ENCODE peak calls at places on chromosomes 3 and 15, in nine cellular contexts. One of them, this sample, is unnamed.

GRCh38 chr3:137572931-137573330 is 191.2 kb upstream of the SOX14 start:
- DNase-seq in lung: no peak
- DNase-seq in cardiac septum: no peak
- DNase-seq in NCI-H82: no peak
- DNase-seq in osteocyte: no peak
- DNase-seq in stimulated activated CD8-positive, alpha-beta memory T cell treated with anti-CD3 and anti-CD28 coated beads, Interleukin-2, amount 100 ng/mL, for 1 hour: no peak
- DNase-seq in non-pigmented ciliary epithelial cell: no peak
- DNase-seq in AG04450: no peak
- DNase-seq in naive thymus-derived CD4-positive, alpha-beta T cell: no peak
- DNase-seq in this sample: no peak

GRCh38 chr3:137150825-137151224 is 193.0 kb downstream of the IL20RB start:
- DNase-seq in lung: no peak
- DNase-seq in cardiac septum: no peak
- DNase-seq in NCI-H82: peak; percentile 73
- DNase-seq in osteocyte: no peak
- DNase-seq in stimulated activated CD8-positive, alpha-beta memory T cell treated with anti-CD3 and anti-CD28 coated beads, Interleukin-2, amount 100 ng/mL, for 1 hour: no peak
- DNase-seq in non-pigmented ciliary epithelial cell: no peak
- DNase-seq in AG04450: no peak
- DNase-seq in naive thymus-derived CD4-positive, alpha-beta T cell: no peak
- DNase-seq in this sample: no peak

GRCh38 chr3:75192065-75192658 is 472.0 kb upstream of the FRG2C start:
- DNase-seq in lung: peak; percentile 32
- DNase-seq in cardiac septum: no peak
- DNase-seq in NCI-H82: peak; percentile 61
- DNase-seq in osteocyte: no peak
- DNase-seq in stimulated activated CD8-positive, alpha-beta memory T cell treated with anti-CD3 and anti-CD28 coated beads, Interleukin-2, amount 100 ng/mL, for 1 hour: peak; percentile 25
- DNase-seq in non-pigmented ciliary epithelial cell: no peak
- DNase-seq in AG04450: no peak
- DNase-seq in naive thymus-derived CD4-positive, alpha-beta T cell: no peak
- DNase-seq in this sample: no peak

GRCh38 chr3:168581718-168582332 is 486.1 kb upstream of the GOLIM4 start:
- DNase-seq in lung: no peak
- DNase-seq in cardiac septum: no peak
- DNase-seq in NCI-H82: no peak
- DNase-seq in osteocyte: no peak
- DNase-seq in stimulated activated CD8-positive, alpha-beta memory T cell treated with anti-CD3 and anti-CD28 coated beads, Interleukin-2, amount 100 ng/mL, for 1 hour: no peak
- DNase-seq in non-pigmented ciliary epithelial cell: no peak
- DNase-seq in AG04450: no peak
- DNase-seq in naive thymus-derived CD4-positive, alpha-beta T cell: no peak
- DNase-seq in this sample: no peak

GRCh38 chr3:51681453-51681852 is 10.4 kb downstream of the TEX264 start:
- DNase-seq in lung: peak; percentile 51
- DNase-seq in cardiac septum: no peak
- DNase-seq in NCI-H82: no peak
- DNase-seq in osteocyte: no peak
- DNase-seq in stimulated activated CD8-positive, alpha-beta memory T cell treated with anti-CD3 and anti-CD28 coated beads, Interleukin-2, amount 100 ng/mL, for 1 hour: peak; percentile 19
- DNase-seq in non-pigmented ciliary epithelial cell: no peak
- DNase-seq in AG04450: no peak
- DNase-seq in naive thymus-derived CD4-positive, alpha-beta T cell: peak; percentile 32
- DNase-seq in this sample: no peak

GRCh38 chr3:32239638-32240550 is 1.4 kb downstream of the CMTM8 start:
- DNase-seq in lung: peak; percentile 40
- DNase-seq in cardiac septum: no peak
- DNase-seq in NCI-H82: peak; percentile 72
- DNase-seq in osteocyte: peak; percentile 77
- DNase-seq in stimulated activated CD8-positive, alpha-beta memory T cell treated with anti-CD3 and anti-CD28 coated beads, Interleukin-2, amount 100 ng/mL, for 1 hour: peak; percentile 9
- DNase-seq in non-pigmented ciliary epithelial cell: no peak
- DNase-seq in AG04450: no peak
- DNase-seq in naive thymus-derived CD4-positive, alpha-beta T cell: peak; percentile 58
- DNase-seq in this sample: no peak

GRCh38 chr3:172323894-172324590 is 124.2 kb downstream of the GHSR start:
- DNase-seq in lung: no peak
- DNase-seq in cardiac septum: no peak
- DNase-seq in NCI-H82: no peak
- DNase-seq in osteocyte: no peak
- DNase-seq in stimulated activated CD8-positive, alpha-beta memory T cell treated with anti-CD3 and anti-CD28 coated beads, Interleukin-2, amount 100 ng/mL, for 1 hour: no peak
- DNase-seq in non-pigmented ciliary epithelial cell: peak; percentile 68
- DNase-seq in AG04450: no peak
- DNase-seq in naive thymus-derived CD4-positive, alpha-beta T cell: no peak
- DNase-seq in this sample: peak; percentile 25

GRCh38 chr3:8567784-8568575 is 66.4 kb downstream of the LMCD1 start:
- DNase-seq in lung: no peak
- DNase-seq in cardiac septum: no peak
- DNase-seq in NCI-H82: no peak
- DNase-seq in osteocyte: no peak
- DNase-seq in stimulated activated CD8-positive, alpha-beta memory T cell treated with anti-CD3 and anti-CD28 coated beads, Interleukin-2, amount 100 ng/mL, for 1 hour: no peak
- DNase-seq in non-pigmented ciliary epithelial cell: no peak
- DNase-seq in AG04450: no peak
- DNase-seq in naive thymus-derived CD4-positive, alpha-beta T cell: no peak
- DNase-seq in this sample: no peak

GRCh38 chr15:70348581-70349344 is 251.0 kb upstream of the TLE3 start:
- DNase-seq in lung: no peak
- DNase-seq in cardiac septum: peak; percentile 77
- DNase-seq in NCI-H82: peak; percentile 26
- DNase-seq in osteocyte: peak; percentile 68
- DNase-seq in stimulated activated CD8-positive, alpha-beta memory T cell treated with anti-CD3 and anti-CD28 coated beads, Interleukin-2, amount 100 ng/mL, for 1 hour: no peak
- DNase-seq in non-pigmented ciliary epithelial cell: no peak
- DNase-seq in AG04450: no peak
- DNase-seq in naive thymus-derived CD4-positive, alpha-beta T cell: no peak
- DNase-seq in this sample: no peak

GRCh38 chr3:24846286-24846860 is 351.7 kb upstream of the THRB start:
- DNase-seq in lung: no peak
- DNase-seq in cardiac septum: no peak
- DNase-seq in NCI-H82: no peak
- DNase-seq in osteocyte: no peak
- DNase-seq in stimulated activated CD8-positive, alpha-beta memory T cell treated with anti-CD3 and anti-CD28 coated beads, Interleukin-2, amount 100 ng/mL, for 1 hour: no peak
- DNase-seq in non-pigmented ciliary epithelial cell: no peak
- DNase-seq in AG04450: no peak
- DNase-seq in naive thymus-derived CD4-positive, alpha-beta T cell: no peak
- DNase-seq in this sample: no peak

GRCh38 chr15:70528270-70528706 is 235.1 kb downstream of the UACA start:
- DNase-seq in lung: no peak
- DNase-seq in cardiac septum: no peak
- DNase-seq in NCI-H82: no peak
- DNase-seq in osteocyte: no peak
- DNase-seq in stimulated activated CD8-positive, alpha-beta memory T cell treated with anti-CD3 and anti-CD28 coated beads, Interleukin-2, amount 100 ng/mL, for 1 hour: no peak
- DNase-seq in non-pigmented ciliary epithelial cell: peak; percentile 52
- DNase-seq in AG04450: no peak
- DNase-seq in naive thymus-derived CD4-positive, alpha-beta T cell: peak; percentile 78
- DNase-seq in this sample: no peak

GRCh38 chr3:28053759-28054158 is 187.7 kb upstream of the CMC1 start:
- DNase-seq in lung: no peak
- DNase-seq in cardiac septum: no peak
- DNase-seq in NCI-H82: no peak
- DNase-seq in osteocyte: no peak
- DNase-seq in stimulated activated CD8-positive, alpha-beta memory T cell treated with anti-CD3 and anti-CD28 coated beads, Interleukin-2, amount 100 ng/mL, for 1 hour: no peak
- DNase-seq in non-pigmented ciliary epithelial cell: no peak
- DNase-seq in AG04450: no peak
- DNase-seq in naive thymus-derived CD4-positive, alpha-beta T cell: no peak
- DNase-seq in this sample: peak; percentile 28

GRCh38 chr3:12158387-12159226 is at the start of gene TIMP4:
- DNase-seq in lung: no peak
- DNase-seq in cardiac septum: no peak
- DNase-seq in NCI-H82: no peak
- DNase-seq in osteocyte: peak; percentile 85
- DNase-seq in stimulated activated CD8-positive, alpha-beta memory T cell treated with anti-CD3 and anti-CD28 coated beads, Interleukin-2, amount 100 ng/mL, for 1 hour: no peak
- DNase-seq in non-pigmented ciliary epithelial cell: no peak
- DNase-seq in AG04450: no peak
- DNase-seq in naive thymus-derived CD4-positive, alpha-beta T cell: no peak
- DNase-seq in this sample: peak; percentile 79

GRCh38 chr3:30286007-30286669 is 320.3 kb upstream of the TGFBR2 start:
- DNase-seq in lung: peak; percentile 60
- DNase-seq in cardiac septum: peak; percentile 78
- DNase-seq in NCI-H82: no peak
- DNase-seq in osteocyte: no peak
- DNase-seq in stimulated activated CD8-positive, alpha-beta memory T cell treated with anti-CD3 and anti-CD28 coated beads, Interleukin-2, amount 100 ng/mL, for 1 hour: no peak
- DNase-seq in non-pigmented ciliary epithelial cell: peak; percentile 96
- DNase-seq in AG04450: peak; percentile 61
- DNase-seq in naive thymus-derived CD4-positive, alpha-beta T cell: no peak
- DNase-seq in this sample: peak; percentile 98

GRCh38 chr3:197820550-197821335 is 29.7 kb downstream of the LRCH3 start:
- DNase-seq in lung: no peak
- DNase-seq in cardiac septum: no peak
- DNase-seq in NCI-H82: no peak
- DNase-seq in osteocyte: no peak
- DNase-seq in stimulated activated CD8-positive, alpha-beta memory T cell treated with anti-CD3 and anti-CD28 coated beads, Interleukin-2, amount 100 ng/mL, for 1 hour: no peak
- DNase-seq in non-pigmented ciliary epithelial cell: no peak
- DNase-seq in AG04450: no peak
- DNase-seq in naive thymus-derived CD4-positive, alpha-beta T cell: no peak
- DNase-seq in this sample: no peak

GRCh38 chr3:49902511-49903345 is 945 bp downstream of the MST1R start:
- DNase-seq in lung: no peak
- DNase-seq in cardiac septum: no peak
- DNase-seq in NCI-H82: no peak
- DNase-seq in osteocyte: no peak
- DNase-seq in stimulated activated CD8-positive, alpha-beta memory T cell treated with anti-CD3 and anti-CD28 coated beads, Interleukin-2, amount 100 ng/mL, for 1 hour: no peak
- DNase-seq in non-pigmented ciliary epithelial cell: no peak
- DNase-seq in AG04450: no peak
- DNase-seq in naive thymus-derived CD4-positive, alpha-beta T cell: no peak
- DNase-seq in this sample: no peak

GRCh38 chr15:69664572-69665326 is 212.1 kb downstream of the RPLP1 start:
- DNase-seq in lung: no peak
- DNase-seq in cardiac septum: no peak
- DNase-seq in NCI-H82: no peak
- DNase-seq in osteocyte: no peak
- DNase-seq in stimulated activated CD8-positive, alpha-beta memory T cell treated with anti-CD3 and anti-CD28 coated beads, Interleukin-2, amount 100 ng/mL, for 1 hour: no peak
- DNase-seq in non-pigmented ciliary epithelial cell: no peak
- DNase-seq in AG04450: no peak
- DNase-seq in naive thymus-derived CD4-positive, alpha-beta T cell: no peak
- DNase-seq in this sample: no peak

GRCh38 chr15:40054746-40055575 is 16.0 kb upstream of the SRP14 start:
- DNase-seq in lung: no peak
- DNase-seq in cardiac septum: no peak
- DNase-seq in NCI-H82: peak; percentile 18
- DNase-seq in osteocyte: peak; percentile 92
- DNase-seq in stimulated activated CD8-positive, alpha-beta memory T cell treated with anti-CD3 and anti-CD28 coated beads, Interleukin-2, amount 100 ng/mL, for 1 hour: no peak
- DNase-seq in non-pigmented ciliary epithelial cell: no peak
- DNase-seq in AG04450: no peak
- DNase-seq in naive thymus-derived CD4-positive, alpha-beta T cell: no peak
- DNase-seq in this sample: peak; percentile 68

GRCh38 chr15:62391565-62392262 is 226.6 kb upstream of the C2CD4B start:
- DNase-seq in lung: no peak
- DNase-seq in cardiac septum: peak; percentile 77
- DNase-seq in NCI-H82: peak; percentile 75
- DNase-seq in osteocyte: peak; percentile 87
- DNase-seq in stimulated activated CD8-positive, alpha-beta memory T cell treated with anti-CD3 and anti-CD28 coated beads, Interleukin-2, amount 100 ng/mL, for 1 hour: no peak
- DNase-seq in non-pigmented ciliary epithelial cell: no peak
- DNase-seq in AG04450: no peak
- DNase-seq in naive thymus-derived CD4-positive, alpha-beta T cell: no peak
- DNase-seq in this sample: no peak

GRCh38 chr3:43902415-43902814 is 211.7 kb downstream of the ABHD5 start:
- DNase-seq in lung: no peak
- DNase-seq in cardiac septum: no peak
- DNase-seq in NCI-H82: peak; percentile 3
- DNase-seq in osteocyte: no peak
- DNase-seq in stimulated activated CD8-positive, alpha-beta memory T cell treated with anti-CD3 and anti-CD28 coated beads, Interleukin-2, amount 100 ng/mL, for 1 hour: no peak
- DNase-seq in non-pigmented ciliary epithelial cell: no peak
- DNase-seq in AG04450: no peak
- DNase-seq in naive thymus-derived CD4-positive, alpha-beta T cell: no peak
- DNase-seq in this sample: no peak

GRCh38 chr3:17013050-17013449 is 128.3 kb downstream of the PLCL2 start:
- DNase-seq in lung: no peak
- DNase-seq in cardiac septum: no peak
- DNase-seq in NCI-H82: peak; percentile 18
- DNase-seq in osteocyte: no peak
- DNase-seq in stimulated activated CD8-positive, alpha-beta memory T cell treated with anti-CD3 and anti-CD28 coated beads, Interleukin-2, amount 100 ng/mL, for 1 hour: no peak
- DNase-seq in non-pigmented ciliary epithelial cell: no peak
- DNase-seq in AG04450: no peak
- DNase-seq in naive thymus-derived CD4-positive, alpha-beta T cell: no peak
- DNase-seq in this sample: no peak

GRCh38 chr3:161038725-161039124 is 66.4 kb downstream of the B3GALNT1 start:
- DNase-seq in lung: no peak
- DNase-seq in cardiac septum: no peak
- DNase-seq in NCI-H82: no peak
- DNase-seq in osteocyte: no peak
- DNase-seq in stimulated activated CD8-positive, alpha-beta memory T cell treated with anti-CD3 and anti-CD28 coated beads, Interleukin-2, amount 100 ng/mL, for 1 hour: no peak
- DNase-seq in non-pigmented ciliary epithelial cell: peak; percentile 40
- DNase-seq in AG04450: no peak
- DNase-seq in naive thymus-derived CD4-positive, alpha-beta T cell: no peak
- DNase-seq in this sample: no peak

GRCh38 chr3:44981751-44982150 is 5.7 kb downstream of the EXOSC7 start:
- DNase-seq in lung: no peak
- DNase-seq in cardiac septum: no peak
- DNase-seq in NCI-H82: no peak
- DNase-seq in osteocyte: no peak
- DNase-seq in stimulated activated CD8-positive, alpha-beta memory T cell treated with anti-CD3 and anti-CD28 coated beads, Interleukin-2, amount 100 ng/mL, for 1 hour: no peak
- DNase-seq in non-pigmented ciliary epithelial cell: no peak
- DNase-seq in AG04450: no peak
- DNase-seq in naive thymus-derived CD4-positive, alpha-beta T cell: peak; percentile 31
- DNase-seq in this sample: no peak

GRCh38 chr3:128348805-128349531 is 117.7 kb downstream of the DNAJB8 start:
- DNase-seq in lung: no peak
- DNase-seq in cardiac septum: no peak
- DNase-seq in NCI-H82: peak; percentile 78
- DNase-seq in osteocyte: no peak
- DNase-seq in stimulated activated CD8-positive, alpha-beta memory T cell treated with anti-CD3 and anti-CD28 coated beads, Interleukin-2, amount 100 ng/mL, for 1 hour: no peak
- DNase-seq in non-pigmented ciliary epithelial cell: no peak
- DNase-seq in AG04450: no peak
- DNase-seq in naive thymus-derived CD4-positive, alpha-beta T cell: no peak
- DNase-seq in this sample: no peak

GRCh38 chr3:10928961-10929471 is 63.5 kb upstream of the SLC6A1 start:
- DNase-seq in lung: no peak
- DNase-seq in cardiac septum: peak; percentile 73
- DNase-seq in NCI-H82: no peak
- DNase-seq in osteocyte: no peak
- DNase-seq in stimulated activated CD8-positive, alpha-beta memory T cell treated with anti-CD3 and anti-CD28 coated beads, Interleukin-2, amount 100 ng/mL, for 1 hour: no peak
- DNase-seq in non-pigmented ciliary epithelial cell: no peak
- DNase-seq in AG04450: no peak
- DNase-seq in naive thymus-derived CD4-positive, alpha-beta T cell: no peak
- DNase-seq in this sample: no peak

GRCh38 chr15:98883504-98883903 is 124.1 kb downstream of the PGPEP1L start:
- DNase-seq in lung: no peak
- DNase-seq in cardiac septum: no peak
- DNase-seq in NCI-H82: no peak
- DNase-seq in osteocyte: no peak
- DNase-seq in stimulated activated CD8-positive, alpha-beta memory T cell treated with anti-CD3 and anti-CD28 coated beads, Interleukin-2, amount 100 ng/mL, for 1 hour: no peak
- DNase-seq in non-pigmented ciliary epithelial cell: no peak
- DNase-seq in AG04450: no peak
- DNase-seq in naive thymus-derived CD4-positive, alpha-beta T cell: no peak
- DNase-seq in this sample: no peak